ENCODE peak calls at places on chromosome 1, in seven cellular contexts. N is tibial artery, K is esophagus muscularis mucosa, T is MM.1S, P is Peyer's patch, G is left ventricle myocardium inferior, Y is ovary. V is an unnamed sample.

GRCh38 chr1:65508051-65508450 is 87.6 kb downstream of the LEPR start:
- DNase-seq in N (no peak), K (no peak), T (no peak), P (no peak), G (no peak), Y (no peak), V (no peak)

GRCh38 chr1:116265931-116266863 is 106.8 kb upstream of the ATP1A1 start:
- DNase-seq in N (no peak), K (no peak), T (peak; percentile 22), P (no peak), G (no peak), Y (no peak), V (no peak)

GRCh38 chr1:189619682-189620332 is 857.9 kb downstream of the BRINP3 start:
- DNase-seq in N (no peak), K (no peak), T (no peak), P (no peak), G (no peak), Y (no peak), V (peak; percentile 44)

GRCh38 chr1:231428392-231428791 is 6.3 kb upstream of the EGLN1 start:
- DNase-seq in N (no peak), K (no peak), T (no peak), P (no peak), G (no peak), Y (no peak), V (no peak)

GRCh38 chr1:102120910-102121309 is 124.2 kb upstream of the OLFM3 start:
- DNase-seq in N (no peak), K (no peak), T (no peak), P (no peak), G (no peak), Y (no peak), V (no peak)

GRCh38 chr1:171985639-171986038 is 144.3 kb downstream of the DNM3 start:
- DNase-seq in N (no peak), K (no peak), T (no peak), P (no peak), G (no peak), Y (no peak), V (peak; percentile 18)

GRCh38 chr1:181179980-181180964 is 91.8 kb downstream of the IER5 start:
- DNase-seq in N (no peak), K (no peak), T (peak; percentile 16), P (no peak), G (peak; percentile 68), Y (peak; percentile 71), V (no peak)

GRCh38 chr1:56496861-56497772 is 82.2 kb downstream of the PLPP3 start:
- DNase-seq in N (no peak), K (no peak), T (no peak), P (no peak), G (no peak), Y (no peak), V (no peak)

GRCh38 chr1:203631946-203632345 is 5.3 kb downstream of the ATP2B4 start:
- DNase-seq in N (no peak), K (no peak), T (no peak), P (no peak), G (no peak), Y (no peak), V (no peak)

GRCh38 chr1:28538286-28538685 is 14.6 kb upstream of the TRNAU1AP start:
- DNase-seq in N (no peak), K (no peak), T (no peak), P (no peak), G (no peak), Y (no peak), V (no peak)

GRCh38 chr1:7669559-7670208 is 101.4 kb upstream of the VAMP3 start:
- DNase-seq in N (no peak), K (no peak), T (peak; percentile 30), P (peak; percentile 62), G (no peak), Y (peak; percentile 53), V (peak; percentile 70)

DNA sequence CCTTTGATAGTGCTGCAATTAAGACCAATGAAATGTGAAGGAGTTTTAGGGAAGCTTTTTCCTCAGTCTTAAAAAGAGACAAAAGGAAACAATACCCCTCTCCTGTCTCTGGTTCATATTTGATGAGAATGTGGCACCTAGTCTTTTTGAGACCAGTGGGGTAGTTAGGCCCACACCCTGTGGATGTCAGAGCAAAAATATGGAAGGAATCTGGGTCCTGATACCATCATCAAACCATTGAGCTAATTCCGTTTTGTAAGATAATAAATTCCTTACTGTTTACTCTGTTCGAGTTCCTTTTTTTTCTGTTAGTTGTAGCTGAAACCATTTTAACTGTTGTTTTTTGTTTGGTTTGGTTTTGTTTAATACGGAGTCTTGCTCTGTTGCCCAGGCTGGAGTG is 33.3 kb downstream of the PTPRC start:
- DNase-seq in N (no peak), K (no peak), T (no peak), P (no peak), G (no peak), Y (no peak), V (no peak)
- H3K4me1 ChIP-seq in N (no peaks in the 10 kb centered on the region), K (no peaks in the 10 kb centered on the region), T (peaks cover 42% of the 10 kb centered on the region), P (no peaks in the 10 kb centered on the region), G (no peaks in the 10 kb centered on the region), Y (no peaks in the 10 kb centered on the region), V (peaks cover 16% of the 10 kb centered on the region)

GRCh38 chr1:154962238-154962678 is 676 bp upstream of the PYGO2 start:
- DNase-seq in N (no peak), K (no peak), T (peak; percentile 81), P (no peak), G (no peak), Y (peak; percentile 64), V (no peak)

GRCh38 chr1:154961207-154961496 is 430 bp downstream of the PYGO2 start:
- DNase-seq in N (no peak), K (no peak), T (no peak), P (no peak), G (no peak), Y (no peak), V (no peak)

GRCh38 chr1:154960446-154961136 is 991 bp downstream of the PYGO2 start:
- DNase-seq in N (no peak), K (no peak), T (peak; percentile 31), P (no peak), G (no peak), Y (no peak), V (no peak)

GRCh38 chr1:154962795-154963330 is 1.3 kb upstream of the PYGO2 start:
- DNase-seq in N (no peak), K (no peak), T (no peak), P (no peak), G (no peak), Y (peak; percentile 31), V (no peak)

GRCh38 chr1:154961497-154962237 is at the start of gene PYGO2:
- DNase-seq in N (peak; percentile 89), K (peak; percentile 95), T (peak; percentile 91), P (peak; percentile 92), G (peak; percentile 83), Y (peak; percentile 86), V (peak; percentile 89)
- TF ChIP-seq CTCF in N (peak; percentile 62), K (peak; percentile 66), T (peak; percentile 62), P (peak; percentile 35), G (peak; percentile 71), Y (peak; percentile 92), V (peak; percentile 30)

GRCh38 chr1:51840182-51840581 is 38.3 kb downstream of the NRDC start:
- DNase-seq in N (no peak), K (no peak), T (no peak), P (no peak), G (no peak), Y (no peak), V (no peak)

GRCh38 chr1:51843948-51844347 is 34.6 kb downstream of the NRDC start:
- DNase-seq in N (no peak), K (no peak), T (no peak), P (no peak), G (no peak), Y (no peak), V (no peak)

GRCh38 chr1:51839094-51839493 is 39.4 kb downstream of the NRDC start:
- DNase-seq in N (no peak), K (no peak), T (peak; percentile 12), P (no peak), G (no peak), Y (no peak), V (no peak)

GRCh38 chr1:51840743-51841461 is 37.6 kb downstream of the NRDC start:
- DNase-seq in N (no peak), K (no peak), T (no peak), P (no peak), G (no peak), Y (no peak), V (no peak)

DNA sequence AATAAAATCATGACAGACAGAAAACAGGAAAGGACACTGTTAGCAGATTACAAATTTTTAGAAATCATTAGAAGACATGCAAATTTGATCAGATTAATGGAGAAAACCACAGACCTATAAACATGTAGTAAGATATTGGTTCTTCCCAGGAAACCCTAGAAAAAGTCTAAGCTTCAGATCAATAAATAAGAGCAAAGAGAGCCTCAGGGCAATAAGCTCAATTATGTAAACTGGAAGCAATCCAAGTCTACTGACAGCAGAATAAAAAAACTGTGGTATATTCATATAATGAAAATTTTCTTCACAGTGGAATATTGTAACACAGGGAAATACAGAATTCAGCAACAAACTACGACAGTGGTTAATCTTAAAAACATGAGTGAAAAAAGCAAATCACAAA is 36.3 kb downstream of the NRDC start:
- DNase-seq in N (no peak), K (no peak), T (no peak), P (no peak), G (no peak), Y (no peak), V (no peak)
- H3K4me3 ChIP-seq in N (no peak overlapping the region), K (no peak overlapping the region), T (no peak overlapping the region), P (no peak overlapping the region), G (no peak overlapping the region), Y (no peak overlapping the region), V (no peak overlapping the region)

DNA sequence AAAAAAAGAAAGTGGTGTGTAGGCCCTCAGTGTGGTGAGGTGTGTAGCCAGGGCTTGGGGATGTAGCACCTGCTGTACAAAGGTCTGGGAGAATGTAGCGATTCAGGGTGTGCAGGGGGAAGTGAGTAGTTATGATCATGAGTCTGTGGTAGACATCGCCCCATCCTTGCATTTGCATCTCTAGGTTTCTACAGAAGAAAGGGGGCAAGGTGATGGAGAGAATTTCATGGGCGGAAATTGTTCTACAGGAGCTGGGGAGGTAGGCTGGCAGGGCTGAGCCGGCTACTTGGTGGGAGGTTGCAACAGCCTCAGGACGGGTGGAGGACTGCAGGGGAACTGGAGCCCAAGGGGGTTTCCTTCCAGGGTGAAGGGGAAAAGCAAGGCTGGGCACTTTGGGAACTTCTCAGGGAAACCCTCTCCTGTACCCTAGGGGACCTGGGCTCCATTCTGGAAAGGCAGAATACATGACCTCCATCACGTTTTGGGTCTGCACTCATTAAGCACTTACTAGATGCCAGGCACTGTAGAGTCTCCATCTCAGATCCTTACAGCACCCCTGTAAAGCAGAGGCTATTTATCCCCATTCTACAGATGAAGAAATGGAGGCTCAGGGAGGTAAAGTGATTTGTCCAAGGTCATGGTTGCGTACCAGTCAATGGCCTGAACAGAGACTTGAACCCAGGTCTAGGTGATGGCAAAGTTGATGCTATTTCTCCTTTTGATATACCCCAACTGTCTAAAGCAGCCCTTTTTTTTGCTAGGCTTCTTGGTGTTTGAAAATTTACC is 14.5 kb upstream of the TNFRSF1B start:
- DNase-seq in N (no peak), K (no peak), T (no peak), P (no peak), G (no peak), Y (no peak), V (no peak)
- H3K4me1 ChIP-seq in N (peaks cover 11% of the 10 kb centered on the region), K (peaks cover 14% of the 10 kb centered on the region), T (peaks cover 12% of the 10 kb centered on the region), P (peaks cover 44% of the 10 kb centered on the region), G (peaks cover 44% of the 10 kb centered on the region), Y (no peaks in the 10 kb centered on the region), V (no peaks in the 10 kb centered on the region)

V was measured in BE2C.